ENCODE peak calls at places on chromosomes 12 and 14, in eight cellular contexts. One of them, this sample, is unnamed.

GRCh38 chr12:3117628-3118027 is 40.4 kb downstream of the TSPAN9 start:
- DNase-seq in GM20000: no peak
- DNase-seq in mammary epithelial cell: peak
- DNase-seq in GM12865: no peak
- DNase-seq in upper lobe of right lung: no peak
- DNase-seq in keratinocyte: no peak
- DNase-seq in astrocyte of the spinal cord: peak
- DNase-seq in SK-N-SH: no peak
- DNase-seq in this sample: peak

GRCh38 chr12:49980501-49981158 is 7.9 kb downstream of the AQP6 start:
- DNase-seq in GM20000: no peak
- DNase-seq in mammary epithelial cell: no peak
- DNase-seq in GM12865: no peak
- DNase-seq in upper lobe of right lung: no peak
- DNase-seq in keratinocyte: no peak
- DNase-seq in astrocyte of the spinal cord: no peak
- DNase-seq in SK-N-SH: peak
- DNase-seq in this sample: no peak

GRCh38 chr14:103427485-103428443 is 42.5 kb downstream of the MARK3 start:
- DNase-seq in GM20000: no peak
- DNase-seq in mammary epithelial cell: peak
- DNase-seq in GM12865: peak
- DNase-seq in upper lobe of right lung: no peak
- DNase-seq in keratinocyte: no peak
- DNase-seq in astrocyte of the spinal cord: peak
- DNase-seq in SK-N-SH: no peak
- DNase-seq in this sample: peak

GRCh38 chr12:88839486-88839885 is 259.2 kb upstream of the KITLG start:
- DNase-seq in GM20000: no peak
- DNase-seq in mammary epithelial cell: no peak
- DNase-seq in GM12865: no peak
- DNase-seq in upper lobe of right lung: no peak
- DNase-seq in keratinocyte: no peak
- DNase-seq in astrocyte of the spinal cord: no peak
- DNase-seq in SK-N-SH: no peak
- DNase-seq in this sample: no peak

GRCh38 chr14:103516426-103517171 is 6.0 kb downstream of the CKB start:
- DNase-seq in GM20000: peak
- DNase-seq in mammary epithelial cell: no peak
- DNase-seq in GM12865: no peak
- DNase-seq in upper lobe of right lung: peak
- DNase-seq in keratinocyte: no peak
- DNase-seq in astrocyte of the spinal cord: no peak
- DNase-seq in SK-N-SH: no peak
- DNase-seq in this sample: no peak

GRCh38 chr12:6563448-6564050 is 4.5 kb downstream of the NOP2 start:
- DNase-seq in GM20000: peak
- DNase-seq in mammary epithelial cell: peak
- DNase-seq in GM12865: peak
- DNase-seq in upper lobe of right lung: peak
- DNase-seq in keratinocyte: no peak
- DNase-seq in astrocyte of the spinal cord: peak
- DNase-seq in SK-N-SH: peak
- DNase-seq in this sample: peak

GRCh38 chr12:39145175-39145999 is 240.0 kb upstream of the CPNE8 start:
- DNase-seq in GM20000: peak
- DNase-seq in mammary epithelial cell: peak
- DNase-seq in GM12865: no peak
- DNase-seq in upper lobe of right lung: peak
- DNase-seq in keratinocyte: no peak
- DNase-seq in astrocyte of the spinal cord: peak
- DNase-seq in SK-N-SH: peak
- DNase-seq in this sample: peak

GRCh38 chr12:114692558-114693531 is 8.9 kb upstream of the TBX3 start:
- DNase-seq in GM20000: no peak
- DNase-seq in mammary epithelial cell: peak
- DNase-seq in GM12865: no peak
- DNase-seq in upper lobe of right lung: no peak
- DNase-seq in keratinocyte: no peak
- DNase-seq in astrocyte of the spinal cord: peak
- DNase-seq in SK-N-SH: peak
- DNase-seq in this sample: no peak

GRCh38 chr14:36429692-36430091 is 90.3 kb downstream of the NKX2-1 start:
- DNase-seq in GM20000: no peak
- DNase-seq in mammary epithelial cell: peak
- DNase-seq in GM12865: no peak
- DNase-seq in upper lobe of right lung: no peak
- DNase-seq in keratinocyte: no peak
- DNase-seq in astrocyte of the spinal cord: no peak
- DNase-seq in SK-N-SH: no peak
- DNase-seq in this sample: no peak

GRCh38 chr14:71533396-71533795 is 398.8 kb upstream of the RGS6 start:
- DNase-seq in GM20000: no peak
- DNase-seq in mammary epithelial cell: peak
- DNase-seq in GM12865: no peak
- DNase-seq in upper lobe of right lung: no peak
- DNase-seq in keratinocyte: no peak
- DNase-seq in astrocyte of the spinal cord: peak
- DNase-seq in SK-N-SH: no peak
- DNase-seq in this sample: peak

GRCh38 chr12:55057466-55057865 is 37.7 kb downstream of the NEUROD4 start:
- DNase-seq in GM20000: no peak
- DNase-seq in mammary epithelial cell: no peak
- DNase-seq in GM12865: no peak
- DNase-seq in upper lobe of right lung: no peak
- DNase-seq in keratinocyte: no peak
- DNase-seq in astrocyte of the spinal cord: no peak
- DNase-seq in SK-N-SH: no peak
- DNase-seq in this sample: no peak

GRCh38 chr14:91320266-91320665 is 75.8 kb upstream of the GPR68 start:
- DNase-seq in GM20000: no peak
- DNase-seq in mammary epithelial cell: no peak
- DNase-seq in GM12865: no peak
- DNase-seq in upper lobe of right lung: no peak
- DNase-seq in keratinocyte: no peak
- DNase-seq in astrocyte of the spinal cord: no peak
- DNase-seq in SK-N-SH: no peak
- DNase-seq in this sample: no peak

GRCh38 chr12:121676190-121676589 is 6.7 kb upstream of the MORN3 start:
- DNase-seq in GM20000: no peak
- DNase-seq in mammary epithelial cell: no peak
- DNase-seq in GM12865: no peak
- DNase-seq in upper lobe of right lung: no peak
- DNase-seq in keratinocyte: no peak
- DNase-seq in astrocyte of the spinal cord: no peak
- DNase-seq in SK-N-SH: no peak
- DNase-seq in this sample: no peak

GRCh38 chr12:83015390-83016225 is 328.9 kb downstream of the TMTC2 start:
- DNase-seq in GM20000: no peak
- DNase-seq in mammary epithelial cell: no peak
- DNase-seq in GM12865: no peak
- DNase-seq in upper lobe of right lung: no peak
- DNase-seq in keratinocyte: peak
- DNase-seq in astrocyte of the spinal cord: peak
- DNase-seq in SK-N-SH: no peak
- DNase-seq in this sample: no peak

GRCh38 chr14:91755560-91755959 is 23.7 kb upstream of the CATSPERB start:
- DNase-seq in GM20000: no peak
- DNase-seq in mammary epithelial cell: peak
- DNase-seq in GM12865: no peak
- DNase-seq in upper lobe of right lung: no peak
- DNase-seq in keratinocyte: peak
- DNase-seq in astrocyte of the spinal cord: no peak
- DNase-seq in SK-N-SH: no peak
- DNase-seq in this sample: peak

GRCh38 chr14:104516906-104517305 is 62.7 kb upstream of the C14orf180 start:
- DNase-seq in GM20000: no peak
- DNase-seq in mammary epithelial cell: no peak
- DNase-seq in GM12865: no peak
- DNase-seq in upper lobe of right lung: no peak
- DNase-seq in keratinocyte: no peak
- DNase-seq in astrocyte of the spinal cord: no peak
- DNase-seq in SK-N-SH: no peak
- DNase-seq in this sample: no peak

GRCh38 chr14:101762530-101763101 is 1.1 kb downstream of the PPP2R5C start:
- DNase-seq in GM20000: no peak
- DNase-seq in mammary epithelial cell: no peak
- DNase-seq in GM12865: no peak
- DNase-seq in upper lobe of right lung: no peak
- DNase-seq in keratinocyte: no peak
- DNase-seq in astrocyte of the spinal cord: no peak
- DNase-seq in SK-N-SH: no peak
- DNase-seq in this sample: no peak

GRCh38 chr14:101770183-101770582 is 8.7 kb downstream of the PPP2R5C start:
- DNase-seq in GM20000: no peak
- DNase-seq in mammary epithelial cell: no peak
- DNase-seq in GM12865: no peak
- DNase-seq in upper lobe of right lung: no peak
- DNase-seq in keratinocyte: no peak
- DNase-seq in astrocyte of the spinal cord: no peak
- DNase-seq in SK-N-SH: no peak
- DNase-seq in this sample: no peak

GRCh38 chr14:101763941-101764709 is 2.6 kb downstream of the PPP2R5C start:
- DNase-seq in GM20000: no peak
- DNase-seq in mammary epithelial cell: no peak
- DNase-seq in GM12865: no peak
- DNase-seq in upper lobe of right lung: no peak
- DNase-seq in keratinocyte: no peak
- DNase-seq in astrocyte of the spinal cord: no peak
- DNase-seq in SK-N-SH: no peak
- DNase-seq in this sample: no peak

GRCh38 chr14:101772770-101773169 is 11.3 kb downstream of the PPP2R5C start:
- DNase-seq in GM20000: no peak
- DNase-seq in mammary epithelial cell: no peak
- DNase-seq in GM12865: no peak
- DNase-seq in upper lobe of right lung: no peak
- DNase-seq in keratinocyte: no peak
- DNase-seq in astrocyte of the spinal cord: no peak
- DNase-seq in SK-N-SH: no peak
- DNase-seq in this sample: no peak

DNA sequence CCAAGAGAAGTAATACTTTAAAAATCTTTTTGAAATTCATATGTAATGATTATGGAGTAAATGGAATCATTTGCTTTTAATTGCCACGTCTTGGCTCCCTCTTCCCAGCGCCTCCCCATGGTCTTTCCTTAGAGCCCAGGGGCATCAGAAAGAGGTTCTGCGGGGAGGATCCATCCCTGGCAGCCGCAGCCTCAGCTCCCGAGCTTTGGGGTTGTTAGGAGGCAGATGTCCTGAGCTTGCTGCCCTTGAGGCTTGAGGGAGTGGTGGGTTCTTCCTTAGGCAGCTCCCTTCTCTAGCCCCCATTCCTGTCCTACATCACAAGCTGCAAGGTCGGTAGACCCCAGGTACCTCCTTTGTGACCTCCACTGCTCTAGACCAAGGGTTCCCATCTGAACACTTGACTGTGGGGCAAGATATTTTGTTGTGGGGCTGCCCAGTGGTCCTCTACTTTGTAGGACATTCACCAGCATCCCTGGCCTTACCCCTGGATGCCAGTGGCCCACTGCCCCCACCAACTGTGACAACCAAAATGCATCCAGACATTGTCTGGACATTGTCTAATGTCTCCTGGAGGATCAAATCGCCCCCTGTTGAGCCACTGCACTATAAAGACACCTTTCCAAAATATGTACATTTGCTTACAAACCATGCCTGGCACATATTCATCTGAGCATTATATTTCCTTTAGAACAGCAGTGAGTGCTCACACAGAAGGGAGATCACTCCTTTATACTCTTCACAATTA is 6.3 kb downstream of the PPP2R5C start:
- DNase-seq in GM20000: no peak
- DNase-seq in mammary epithelial cell: no peak
- DNase-seq in GM12865: no peak
- DNase-seq in upper lobe of right lung: no peak
- DNase-seq in keratinocyte: no peak
- DNase-seq in astrocyte of the spinal cord: no peak
- DNase-seq in SK-N-SH: no peak
- DNase-seq in this sample: no peak
- TF ChIP-seq CTCF in GM20000: no peak
- TF ChIP-seq CTCF in mammary epithelial cell: no peak
- TF ChIP-seq CTCF in GM12865: no peak
- TF ChIP-seq CTCF in upper lobe of right lung: no peak
- TF ChIP-seq CTCF in keratinocyte: no peak
- TF ChIP-seq CTCF in astrocyte of the spinal cord: no peak
- TF ChIP-seq CTCF in SK-N-SH: no peak
- TF ChIP-seq CTCF in this sample: no peak

GRCh38 chr14:56117765-56118610 is at the start of gene PELI2:
- DNase-seq in GM20000: peak
- DNase-seq in mammary epithelial cell: no peak
- DNase-seq in GM12865: peak
- DNase-seq in upper lobe of right lung: peak
- DNase-seq in keratinocyte: no peak
- DNase-seq in astrocyte of the spinal cord: peak
- DNase-seq in SK-N-SH: peak
- DNase-seq in this sample: peak
- TF ChIP-seq CTCF in GM20000: no peak
- TF ChIP-seq CTCF in mammary epithelial cell: no peak
- TF ChIP-seq CTCF in GM12865: no peak
- TF ChIP-seq CTCF in upper lobe of right lung: no peak
- TF ChIP-seq CTCF in keratinocyte: no peak
- TF ChIP-seq CTCF in astrocyte of the spinal cord: peak
- TF ChIP-seq CTCF in SK-N-SH: no peak
- TF ChIP-seq CTCF in this sample: no peak

DNA sequence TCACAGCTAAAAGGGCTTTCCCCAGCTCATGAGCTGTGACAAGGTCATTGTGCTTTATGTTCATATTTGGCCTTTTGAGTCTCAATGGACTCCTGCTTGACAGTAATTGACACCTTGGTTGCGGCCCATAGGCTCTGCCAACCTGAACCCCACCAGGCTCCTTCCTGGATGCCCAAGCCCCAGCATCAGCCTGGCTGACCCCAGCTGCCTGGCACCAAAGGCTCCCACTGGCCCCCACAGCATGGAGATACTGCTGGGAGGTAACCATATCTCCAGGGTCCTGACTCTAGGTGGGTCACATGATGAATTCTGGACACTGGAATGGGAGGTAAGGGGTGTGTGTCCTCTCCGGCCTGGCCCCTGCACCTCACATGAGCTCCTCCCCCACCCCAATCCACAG is 50.2 kb downstream of the CLMN start:
- DNase-seq in GM20000: no peak
- DNase-seq in mammary epithelial cell: no peak
- DNase-seq in GM12865: no peak
- DNase-seq in upper lobe of right lung: no peak
- DNase-seq in keratinocyte: no peak
- DNase-seq in astrocyte of the spinal cord: no peak
- DNase-seq in SK-N-SH: no peak
- DNase-seq in this sample: no peak
- TF ChIP-seq CTCF in GM20000: no peak
- TF ChIP-seq CTCF in mammary epithelial cell: no peak
- TF ChIP-seq CTCF in GM12865: no peak
- TF ChIP-seq CTCF in upper lobe of right lung: no peak
- TF ChIP-seq CTCF in keratinocyte: no peak
- TF ChIP-seq CTCF in astrocyte of the spinal cord: no peak
- TF ChIP-seq CTCF in SK-N-SH: no peak
- TF ChIP-seq CTCF in this sample: no peak

DNA sequence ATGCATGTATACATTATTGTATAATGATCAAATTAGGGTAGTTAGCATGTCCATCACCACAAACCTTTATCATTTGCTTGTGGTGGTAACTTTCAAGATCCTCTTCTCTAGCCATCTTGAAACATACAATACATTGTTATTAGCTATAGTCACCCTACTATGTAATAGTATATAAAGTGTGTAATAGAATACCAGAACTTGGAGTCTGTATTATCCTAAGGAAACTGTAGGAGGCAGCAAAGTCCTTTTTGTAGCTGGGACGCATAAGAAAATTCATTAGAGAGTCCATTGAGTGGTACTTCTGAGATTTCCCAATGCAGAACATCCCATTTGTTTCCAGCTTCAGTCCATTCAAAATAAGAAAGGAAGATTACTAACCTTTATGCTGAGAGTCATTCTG is 325.9 kb upstream of the LRFN5 start:
- DNase-seq in GM20000: no peak
- DNase-seq in mammary epithelial cell: peak
- DNase-seq in GM12865: no peak
- DNase-seq in upper lobe of right lung: no peak
- DNase-seq in keratinocyte: no peak
- DNase-seq in astrocyte of the spinal cord: peak
- DNase-seq in SK-N-SH: no peak
- DNase-seq in this sample: peak
- TF ChIP-seq CTCF in GM20000: no peak
- TF ChIP-seq CTCF in mammary epithelial cell: peak
- TF ChIP-seq CTCF in GM12865: no peak
- TF ChIP-seq CTCF in upper lobe of right lung: peak
- TF ChIP-seq CTCF in keratinocyte: no peak
- TF ChIP-seq CTCF in astrocyte of the spinal cord: peak
- TF ChIP-seq CTCF in SK-N-SH: peak
- TF ChIP-seq CTCF in this sample: peak